ENCODE peak calls at places on chromosomes 11 and 22, in seven cellular contexts. H, Y, R, M, Z, K and D are unnamed samples.

GRCh38 chr11:15123849-15124248 is 9.1 kb downstream of the INSC start:
- DNase-seq in Z (no peak), M (no peak), H (no peak), K (peak; percentile 71), R (no peak), Y (no peak), D (peak; percentile 79)

GRCh38 chr11:2804701-2805387 is 80.7 kb downstream of the CDKN1C start:
- DNase-seq in H (no peak), M (no peak), R (no peak), Z (no peak), Y (peak; percentile 74), K (no peak), D (no peak)

GRCh38 chr11:15045209-15045608 is 28.2 kb upstream of the CALCB start:
- DNase-seq in R (no peak), K (no peak), M (no peak), Z (no peak), H (no peak), Y (no peak), D (no peak)

GRCh38 chr11:19988598-19988997 is 171.7 kb downstream of the DBX1 start:
- DNase-seq in Y (peak; percentile 76), Z (no peak), K (peak; percentile 91), M (no peak), H (no peak), R (no peak), D (peak; percentile 90)

GRCh38 chr11:1389932-1390587 is at the start of gene BRSK2:
- DNase-seq in H (no peak), M (no peak), K (no peak), Z (no peak), Y (peak; percentile 79), R (no peak), D (no peak)

GRCh38 chr11:61918251-61919112 is 1.1 kb upstream of the RAB3IL1 start:
- DNase-seq in M (peak; percentile 16), H (peak; percentile 3), K (peak; percentile 42), Y (peak; percentile 80), R (no peak), Z (peak; percentile 10), D (no peak)

GRCh38 chr11:119081682-119082081 is 3.0 kb upstream of the HMBS start:
- DNase-seq in M (no peak), R (no peak), H (no peak), Y (no peak), K (no peak), Z (no peak), D (no peak)

GRCh38 chr22:49657275-49657973 is 170.2 kb downstream of the BRD1 start:
- DNase-seq in K (no peak), R (peak; percentile 72), Y (peak; percentile 84), H (peak; percentile 74), M (peak; percentile 84), Z (no peak), D (no peak)

GRCh38 chr11:115921986-115922385 is 417.8 kb upstream of the CADM1 start:
- DNase-seq in Y (no peak), K (no peak), Z (no peak), M (no peak), H (no peak), R (no peak), D (no peak)

GRCh38 chr11:48103621-48104561 is 112.7 kb upstream of the OR4B1 start:
- DNase-seq in K (peak; percentile 45), Y (no peak), R (no peak), Z (no peak), H (no peak), M (no peak), D (no peak)

GRCh38 chr22:20015971-20016733 is 471 bp downstream of the ARVCF start:
- DNase-seq in Y (peak; percentile 80), H (no peak), K (no peak), R (peak; percentile 27), Z (peak; percentile 71), M (peak; percentile 44), D (no peak)

GRCh38 chr22:30968015-30968923 is at the start of gene MORC2:
- DNase-seq in R (no peak), H (no peak), Y (peak; percentile 90), K (peak; percentile 69), M (no peak), Z (no peak), D (no peak)

GRCh38 chr11:62707277-62707771 is at the start of the genes BSCL2 and GNG3:
- DNase-seq in R (no peak), Y (no peak), K (no peak), H (no peak), Z (peak; percentile 39), M (no peak), D (no peak)

GRCh38 chr11:101738494-101738893 is 154.7 kb upstream of the TRPC6 start:
- DNase-seq in Z (no peak), M (no peak), R (no peak), H (no peak), Y (no peak), K (no peak), D (no peak)

GRCh38 chr11:106998126-106998525 is 20.1 kb downstream of the GUCY1A2 start:
- DNase-seq in H (no peak), R (no peak), M (no peak), K (peak; percentile 77), Y (no peak), Z (no peak), D (no peak)

GRCh38 chr22:24587251-24587650 is 5.6 kb downstream of the LRRC75B start:
- DNase-seq in Z (no peak), H (no peak), R (no peak), K (no peak), M (no peak), Y (no peak), D (no peak)

GRCh38 chr11:26761382-26761781 is 39.5 kb upstream of the SLC5A12 start:
- DNase-seq in Y (no peak), M (no peak), Z (no peak), R (no peak), H (no peak), K (no peak), D (peak; percentile 9)

GRCh38 chr11:104361975-104362374 is 198.0 kb upstream of the PDGFD start:
- DNase-seq in H (no peak), Z (no peak), M (no peak), Y (no peak), K (no peak), R (no peak), D (no peak)

GRCh38 chr11:65488273-65489058 is 10.4 kb upstream of the MALAT1 start:
- DNase-seq in R (no peak), Y (peak; percentile 91), H (no peak), Z (no peak), M (no peak), K (peak; percentile 70), D (no peak)

GRCh38 chr11:2833051-2833937 is 52.3 kb downstream of the CDKN1C start:
- DNase-seq in M (no peak), Z (no peak), K (no peak), R (no peak), H (no peak), Y (peak; percentile 78), D (no peak)

GRCh38 chr11:126473269-126473668 is 117.8 kb downstream of the ST3GAL4 start:
- DNase-seq in R (no peak), M (no peak), Z (no peak), H (no peak), K (no peak), Y (no peak), D (no peak)

GRCh38 chr11:65559951-65560537 is 1.9 kb upstream of the LTBP3 start:
- DNase-seq in H (no peak), Y (peak; percentile 64), R (no peak), Z (no peak), K (peak; percentile 62), M (no peak), D (peak; percentile 81)

GRCh38 chr22:46936378-46936916 is 174.0 kb downstream of the TBC1D22A start:
- DNase-seq in R (no peak), H (no peak), Y (no peak), M (no peak), K (no peak), Z (no peak), D (no peak)

GRCh38 chr11:122984186-122985011 is 2.8 kb upstream of the BSX start:
- DNase-seq in M (peak; percentile 38), Z (peak; percentile 85), R (no peak), Y (no peak), K (peak; percentile 4), H (no peak), D (no peak)

GRCh38 chr11:134529212-134530096 is 117.4 kb upstream of the B3GAT1 start:
- DNase-seq in H (no peak), K (no peak), M (peak; percentile 4), Y (peak; percentile 68), R (peak; percentile 7), Z (no peak), D (no peak)